ENCODE peak calls at places on chromosomes 7 and 10, in eight cellular contexts. One of them, this sample, is unnamed.

GRCh38 chr7:100705341-100705752 is 574 bp upstream of the POP7 start:
- DNase-seq in uterus: peak; percentile 78
- DNase-seq in HFFc6: peak; percentile 36
- DNase-seq in EL: peak; percentile 69
- DNase-seq in stimulated activated effector memory CD8-positive, alpha-beta T cell treated with anti-CD3 and anti-CD28 coated beads, Interleukin-12 subunit alpha, Interleukin-12 subunit beta, amount 100 ng/mL, for 72 hours: peak; percentile 95
- DNase-seq in NCI-H2171 treated with DMSO at 0.1 percent for 48 hours: peak; percentile 68
- DNase-seq in AG08395: peak; percentile 85
- DNase-seq in cardiac septum: peak; percentile 89
- DNase-seq in this sample: peak; percentile 54

GRCh38 chr10:822661-823367 is 108.7 kb downstream of the LARP4B start:
- DNase-seq in HFFc6: no peak
- DNase-seq in AG08395: no peak
- DNase-seq in stimulated activated effector memory CD8-positive, alpha-beta T cell treated with anti-CD3 and anti-CD28 coated beads, Interleukin-12 subunit alpha, Interleukin-12 subunit beta, amount 100 ng/mL, for 72 hours: no peak
- DNase-seq in uterus: no peak
- DNase-seq in cardiac septum: no peak
- DNase-seq in NCI-H2171 treated with DMSO at 0.1 percent for 48 hours: no peak
- DNase-seq in EL: no peak
- DNase-seq in this sample: no peak

GRCh38 chr10:7432884-7433726 is 22.3 kb upstream of the SFMBT2 start:
- DNase-seq in stimulated activated effector memory CD8-positive, alpha-beta T cell treated with anti-CD3 and anti-CD28 coated beads, Interleukin-12 subunit alpha, Interleukin-12 subunit beta, amount 100 ng/mL, for 72 hours: no peak
- DNase-seq in NCI-H2171 treated with DMSO at 0.1 percent for 48 hours: no peak
- DNase-seq in HFFc6: no peak
- DNase-seq in AG08395: no peak
- DNase-seq in uterus: no peak
- DNase-seq in EL: no peak
- DNase-seq in cardiac septum: no peak
- DNase-seq in this sample: no peak

GRCh38 chr7:128946936-128947830 is 9.5 kb downstream of the IRF5 start:
- DNase-seq in NCI-H2171 treated with DMSO at 0.1 percent for 48 hours: no peak
- DNase-seq in stimulated activated effector memory CD8-positive, alpha-beta T cell treated with anti-CD3 and anti-CD28 coated beads, Interleukin-12 subunit alpha, Interleukin-12 subunit beta, amount 100 ng/mL, for 72 hours: no peak
- DNase-seq in cardiac septum: no peak
- DNase-seq in HFFc6: no peak
- DNase-seq in AG08395: no peak
- DNase-seq in uterus: no peak
- DNase-seq in EL: no peak
- DNase-seq in this sample: no peak

GRCh38 chr10:100100651-100101525 is 19.2 kb upstream of the CPN1 start:
- DNase-seq in stimulated activated effector memory CD8-positive, alpha-beta T cell treated with anti-CD3 and anti-CD28 coated beads, Interleukin-12 subunit alpha, Interleukin-12 subunit beta, amount 100 ng/mL, for 72 hours: no peak
- DNase-seq in uterus: no peak
- DNase-seq in AG08395: peak; percentile 49
- DNase-seq in cardiac septum: no peak
- DNase-seq in HFFc6: peak; percentile 63
- DNase-seq in NCI-H2171 treated with DMSO at 0.1 percent for 48 hours: no peak
- DNase-seq in EL: peak; percentile 41
- DNase-seq in this sample: no peak

GRCh38 chr7:23396222-23396621 is 74.1 kb downstream of the IGF2BP3 start:
- DNase-seq in EL: peak; percentile 65
- DNase-seq in NCI-H2171 treated with DMSO at 0.1 percent for 48 hours: no peak
- DNase-seq in cardiac septum: no peak
- DNase-seq in uterus: no peak
- DNase-seq in stimulated activated effector memory CD8-positive, alpha-beta T cell treated with anti-CD3 and anti-CD28 coated beads, Interleukin-12 subunit alpha, Interleukin-12 subunit beta, amount 100 ng/mL, for 72 hours: no peak
- DNase-seq in AG08395: no peak
- DNase-seq in HFFc6: peak; percentile 77
- DNase-seq in this sample: no peak

GRCh38 chr7:55903985-55904759 is 16.9 kb downstream of the ZNF713 start:
- DNase-seq in stimulated activated effector memory CD8-positive, alpha-beta T cell treated with anti-CD3 and anti-CD28 coated beads, Interleukin-12 subunit alpha, Interleukin-12 subunit beta, amount 100 ng/mL, for 72 hours: no peak
- DNase-seq in cardiac septum: no peak
- DNase-seq in NCI-H2171 treated with DMSO at 0.1 percent for 48 hours: no peak
- DNase-seq in EL: no peak
- DNase-seq in uterus: no peak
- DNase-seq in AG08395: no peak
- DNase-seq in HFFc6: no peak
- DNase-seq in this sample: no peak

GRCh38 chr7:50529093-50529862 is 35.9 kb downstream of the DDC start:
- DNase-seq in AG08395: no peak
- DNase-seq in cardiac septum: no peak
- DNase-seq in EL: no peak
- DNase-seq in stimulated activated effector memory CD8-positive, alpha-beta T cell treated with anti-CD3 and anti-CD28 coated beads, Interleukin-12 subunit alpha, Interleukin-12 subunit beta, amount 100 ng/mL, for 72 hours: no peak
- DNase-seq in NCI-H2171 treated with DMSO at 0.1 percent for 48 hours: no peak
- DNase-seq in uterus: no peak
- DNase-seq in HFFc6: no peak
- DNase-seq in this sample: no peak

GRCh38 chr7:87463982-87464381 is 11.5 kb downstream of the ABCB4 start:
- DNase-seq in uterus: no peak
- DNase-seq in NCI-H2171 treated with DMSO at 0.1 percent for 48 hours: no peak
- DNase-seq in cardiac septum: no peak
- DNase-seq in AG08395: no peak
- DNase-seq in HFFc6: no peak
- DNase-seq in stimulated activated effector memory CD8-positive, alpha-beta T cell treated with anti-CD3 and anti-CD28 coated beads, Interleukin-12 subunit alpha, Interleukin-12 subunit beta, amount 100 ng/mL, for 72 hours: no peak
- DNase-seq in EL: no peak
- DNase-seq in this sample: no peak

GRCh38 chr10:120253131-120253530 is 203.9 kb upstream of the PLPP4 start:
- DNase-seq in NCI-H2171 treated with DMSO at 0.1 percent for 48 hours: no peak
- DNase-seq in AG08395: no peak
- DNase-seq in cardiac septum: no peak
- DNase-seq in EL: no peak
- DNase-seq in stimulated activated effector memory CD8-positive, alpha-beta T cell treated with anti-CD3 and anti-CD28 coated beads, Interleukin-12 subunit alpha, Interleukin-12 subunit beta, amount 100 ng/mL, for 72 hours: no peak
- DNase-seq in HFFc6: no peak
- DNase-seq in uterus: no peak
- DNase-seq in this sample: no peak

GRCh38 chr10:73886625-73887024 is 12.3 kb upstream of the CAMK2G start:
- DNase-seq in HFFc6: no peak
- DNase-seq in AG08395: no peak
- DNase-seq in NCI-H2171 treated with DMSO at 0.1 percent for 48 hours: no peak
- DNase-seq in cardiac septum: no peak
- DNase-seq in EL: no peak
- DNase-seq in stimulated activated effector memory CD8-positive, alpha-beta T cell treated with anti-CD3 and anti-CD28 coated beads, Interleukin-12 subunit alpha, Interleukin-12 subunit beta, amount 100 ng/mL, for 72 hours: no peak
- DNase-seq in uterus: no peak
- DNase-seq in this sample: no peak

GRCh38 chr7:104775581-104775980 is 238.4 kb upstream of the KMT2E start:
- DNase-seq in AG08395: no peak
- DNase-seq in uterus: no peak
- DNase-seq in cardiac septum: no peak
- DNase-seq in NCI-H2171 treated with DMSO at 0.1 percent for 48 hours: peak; percentile 58
- DNase-seq in stimulated activated effector memory CD8-positive, alpha-beta T cell treated with anti-CD3 and anti-CD28 coated beads, Interleukin-12 subunit alpha, Interleukin-12 subunit beta, amount 100 ng/mL, for 72 hours: no peak
- DNase-seq in EL: no peak
- DNase-seq in HFFc6: no peak
- DNase-seq in this sample: no peak

GRCh38 chr10:78953124-78954008 is 115.4 kb upstream of the ZMIZ1 start:
- DNase-seq in cardiac septum: no peak
- DNase-seq in NCI-H2171 treated with DMSO at 0.1 percent for 48 hours: no peak
- DNase-seq in EL: peak; percentile 84
- DNase-seq in HFFc6: peak; percentile 23
- DNase-seq in AG08395: peak; percentile 82
- DNase-seq in stimulated activated effector memory CD8-positive, alpha-beta T cell treated with anti-CD3 and anti-CD28 coated beads, Interleukin-12 subunit alpha, Interleukin-12 subunit beta, amount 100 ng/mL, for 72 hours: no peak
- DNase-seq in uterus: peak; percentile 67
- DNase-seq in this sample: no peak

GRCh38 chr7:88111136-88111748 is 108.6 kb downstream of the SRI start:
- DNase-seq in uterus: no peak
- DNase-seq in EL: peak; percentile 36
- DNase-seq in stimulated activated effector memory CD8-positive, alpha-beta T cell treated with anti-CD3 and anti-CD28 coated beads, Interleukin-12 subunit alpha, Interleukin-12 subunit beta, amount 100 ng/mL, for 72 hours: no peak
- DNase-seq in AG08395: peak; percentile 35
- DNase-seq in NCI-H2171 treated with DMSO at 0.1 percent for 48 hours: peak; percentile 78
- DNase-seq in HFFc6: peak; percentile 36
- DNase-seq in cardiac septum: no peak
- DNase-seq in this sample: no peak

GRCh38 chr7:155717010-155717744 is 72.7 kb downstream of the RBM33 start:
- DNase-seq in HFFc6: no peak
- DNase-seq in uterus: no peak
- DNase-seq in NCI-H2171 treated with DMSO at 0.1 percent for 48 hours: no peak
- DNase-seq in cardiac septum: no peak
- DNase-seq in stimulated activated effector memory CD8-positive, alpha-beta T cell treated with anti-CD3 and anti-CD28 coated beads, Interleukin-12 subunit alpha, Interleukin-12 subunit beta, amount 100 ng/mL, for 72 hours: no peak
- DNase-seq in AG08395: no peak
- DNase-seq in EL: no peak
- DNase-seq in this sample: no peak

GRCh38 chr10:111128331-111129167 is 51.7 kb downstream of the ADRA2A start:
- DNase-seq in cardiac septum: no peak
- DNase-seq in NCI-H2171 treated with DMSO at 0.1 percent for 48 hours: no peak
- DNase-seq in AG08395: peak; percentile 86
- DNase-seq in stimulated activated effector memory CD8-positive, alpha-beta T cell treated with anti-CD3 and anti-CD28 coated beads, Interleukin-12 subunit alpha, Interleukin-12 subunit beta, amount 100 ng/mL, for 72 hours: no peak
- DNase-seq in uterus: no peak
- DNase-seq in HFFc6: no peak
- DNase-seq in EL: peak; percentile 73
- DNase-seq in this sample: no peak

GRCh38 chr7:156527458-156527890 is 113.1 kb upstream of the RNF32 start:
- DNase-seq in HFFc6: no peak
- DNase-seq in AG08395: no peak
- DNase-seq in stimulated activated effector memory CD8-positive, alpha-beta T cell treated with anti-CD3 and anti-CD28 coated beads, Interleukin-12 subunit alpha, Interleukin-12 subunit beta, amount 100 ng/mL, for 72 hours: no peak
- DNase-seq in EL: no peak
- DNase-seq in cardiac septum: no peak
- DNase-seq in uterus: no peak
- DNase-seq in NCI-H2171 treated with DMSO at 0.1 percent for 48 hours: peak; percentile 45
- DNase-seq in this sample: no peak

GRCh38 chr7:7832518-7832917 is 114.1 kb upstream of the RPA3 start:
- DNase-seq in stimulated activated effector memory CD8-positive, alpha-beta T cell treated with anti-CD3 and anti-CD28 coated beads, Interleukin-12 subunit alpha, Interleukin-12 subunit beta, amount 100 ng/mL, for 72 hours: no peak
- DNase-seq in NCI-H2171 treated with DMSO at 0.1 percent for 48 hours: no peak
- DNase-seq in HFFc6: no peak
- DNase-seq in EL: no peak
- DNase-seq in uterus: no peak
- DNase-seq in AG08395: no peak
- DNase-seq in cardiac septum: no peak
- DNase-seq in this sample: no peak

GRCh38 chr10:89182894-89183293 is 24.2 kb downstream of the CH25H start:
- DNase-seq in HFFc6: no peak
- DNase-seq in stimulated activated effector memory CD8-positive, alpha-beta T cell treated with anti-CD3 and anti-CD28 coated beads, Interleukin-12 subunit alpha, Interleukin-12 subunit beta, amount 100 ng/mL, for 72 hours: no peak
- DNase-seq in NCI-H2171 treated with DMSO at 0.1 percent for 48 hours: no peak
- DNase-seq in uterus: no peak
- DNase-seq in EL: no peak
- DNase-seq in AG08395: no peak
- DNase-seq in cardiac septum: no peak
- DNase-seq in this sample: no peak

GRCh38 chr7:134434701-134435100 is 24.2 kb downstream of the AKR1B1 start:
- DNase-seq in stimulated activated effector memory CD8-positive, alpha-beta T cell treated with anti-CD3 and anti-CD28 coated beads, Interleukin-12 subunit alpha, Interleukin-12 subunit beta, amount 100 ng/mL, for 72 hours: no peak
- DNase-seq in EL: no peak
- DNase-seq in cardiac septum: no peak
- DNase-seq in uterus: no peak
- DNase-seq in NCI-H2171 treated with DMSO at 0.1 percent for 48 hours: peak; percentile 45
- DNase-seq in HFFc6: no peak
- DNase-seq in AG08395: no peak
- DNase-seq in this sample: no peak

GRCh38 chr10:31204090-31204489 is 114.9 kb upstream of the ZEB1 start:
- DNase-seq in uterus: no peak
- DNase-seq in AG08395: no peak
- DNase-seq in NCI-H2171 treated with DMSO at 0.1 percent for 48 hours: no peak
- DNase-seq in stimulated activated effector memory CD8-positive, alpha-beta T cell treated with anti-CD3 and anti-CD28 coated beads, Interleukin-12 subunit alpha, Interleukin-12 subunit beta, amount 100 ng/mL, for 72 hours: no peak
- DNase-seq in cardiac septum: no peak
- DNase-seq in HFFc6: no peak
- DNase-seq in EL: peak; percentile 8
- DNase-seq in this sample: no peak

GRCh38 chr7:26653430-26653911 is 210.9 kb downstream of the SKAP2 start:
- DNase-seq in EL: no peak
- DNase-seq in HFFc6: no peak
- DNase-seq in stimulated activated effector memory CD8-positive, alpha-beta T cell treated with anti-CD3 and anti-CD28 coated beads, Interleukin-12 subunit alpha, Interleukin-12 subunit beta, amount 100 ng/mL, for 72 hours: no peak
- DNase-seq in NCI-H2171 treated with DMSO at 0.1 percent for 48 hours: peak; percentile 45
- DNase-seq in uterus: no peak
- DNase-seq in AG08395: no peak
- DNase-seq in cardiac septum: no peak
- DNase-seq in this sample: no peak

GRCh38 chr10:49187950-49188761 is at the start of gene TMEM273:
- DNase-seq in uterus: peak; percentile 64
- DNase-seq in EL: no peak
- DNase-seq in HFFc6: no peak
- DNase-seq in AG08395: no peak
- DNase-seq in stimulated activated effector memory CD8-positive, alpha-beta T cell treated with anti-CD3 and anti-CD28 coated beads, Interleukin-12 subunit alpha, Interleukin-12 subunit beta, amount 100 ng/mL, for 72 hours: peak; percentile 77
- DNase-seq in cardiac septum: peak; percentile 95
- DNase-seq in NCI-H2171 treated with DMSO at 0.1 percent for 48 hours: no peak
- DNase-seq in this sample: peak; percentile 86

GRCh38 chr7:10100572-10100971 is 873.1 kb upstream of the PHF14 start:
- DNase-seq in stimulated activated effector memory CD8-positive, alpha-beta T cell treated with anti-CD3 and anti-CD28 coated beads, Interleukin-12 subunit alpha, Interleukin-12 subunit beta, amount 100 ng/mL, for 72 hours: no peak
- DNase-seq in AG08395: no peak
- DNase-seq in uterus: no peak
- DNase-seq in NCI-H2171 treated with DMSO at 0.1 percent for 48 hours: no peak
- DNase-seq in HFFc6: no peak
- DNase-seq in cardiac septum: no peak
- DNase-seq in EL: no peak
- DNase-seq in this sample: no peak

GRCh38 chr10:115059301-115059898 is 33.8 kb upstream of the ATRNL1 start:
- DNase-seq in AG08395: no peak
- DNase-seq in stimulated activated effector memory CD8-positive, alpha-beta T cell treated with anti-CD3 and anti-CD28 coated beads, Interleukin-12 subunit alpha, Interleukin-12 subunit beta, amount 100 ng/mL, for 72 hours: no peak
- DNase-seq in uterus: no peak
- DNase-seq in EL: no peak
- DNase-seq in cardiac septum: no peak
- DNase-seq in HFFc6: no peak
- DNase-seq in NCI-H2171 treated with DMSO at 0.1 percent for 48 hours: no peak
- DNase-seq in this sample: no peak

GRCh38 chr7:44964384-44964830 is 14.4 kb downstream of the MYO1G start:
- DNase-seq in uterus: no peak
- DNase-seq in EL: no peak
- DNase-seq in stimulated activated effector memory CD8-positive, alpha-beta T cell treated with anti-CD3 and anti-CD28 coated beads, Interleukin-12 subunit alpha, Interleukin-12 subunit beta, amount 100 ng/mL, for 72 hours: no peak
- DNase-seq in HFFc6: no peak
- DNase-seq in NCI-H2171 treated with DMSO at 0.1 percent for 48 hours: no peak
- DNase-seq in cardiac septum: no peak
- DNase-seq in AG08395: no peak
- DNase-seq in this sample: no peak

GRCh38 chr7:31408120-31408729 is 67.7 kb upstream of the NEUROD6 start:
- DNase-seq in stimulated activated effector memory CD8-positive, alpha-beta T cell treated with anti-CD3 and anti-CD28 coated beads, Interleukin-12 subunit alpha, Interleukin-12 subunit beta, amount 100 ng/mL, for 72 hours: no peak
- DNase-seq in HFFc6: no peak
- DNase-seq in cardiac septum: no peak
- DNase-seq in EL: peak; percentile 16
- DNase-seq in uterus: no peak
- DNase-seq in AG08395: peak; percentile 27
- DNase-seq in NCI-H2171 treated with DMSO at 0.1 percent for 48 hours: no peak
- DNase-seq in this sample: no peak

GRCh38 chr7:142835487-142835886 is 19.4 kb upstream of the EPHB6 start:
- DNase-seq in NCI-H2171 treated with DMSO at 0.1 percent for 48 hours: no peak
- DNase-seq in stimulated activated effector memory CD8-positive, alpha-beta T cell treated with anti-CD3 and anti-CD28 coated beads, Interleukin-12 subunit alpha, Interleukin-12 subunit beta, amount 100 ng/mL, for 72 hours: no peak
- DNase-seq in uterus: no peak
- DNase-seq in EL: no peak
- DNase-seq in AG08395: no peak
- DNase-seq in cardiac septum: no peak
- DNase-seq in HFFc6: no peak
- DNase-seq in this sample: no peak

GRCh38 chr10:100014129-100014762 is 4.5 kb upstream of the DNMBP start:
- DNase-seq in AG08395: no peak
- DNase-seq in HFFc6: no peak
- DNase-seq in uterus: no peak
- DNase-seq in NCI-H2171 treated with DMSO at 0.1 percent for 48 hours: no peak
- DNase-seq in stimulated activated effector memory CD8-positive, alpha-beta T cell treated with anti-CD3 and anti-CD28 coated beads, Interleukin-12 subunit alpha, Interleukin-12 subunit beta, amount 100 ng/mL, for 72 hours: no peak
- DNase-seq in cardiac septum: no peak
- DNase-seq in EL: no peak
- DNase-seq in this sample: no peak

GRCh38 chr7:52639981-52640380 is 395.5 kb upstream of the POM121L12 start:
- DNase-seq in AG08395: no peak
- DNase-seq in uterus: no peak
- DNase-seq in HFFc6: no peak
- DNase-seq in cardiac septum: no peak
- DNase-seq in stimulated activated effector memory CD8-positive, alpha-beta T cell treated with anti-CD3 and anti-CD28 coated beads, Interleukin-12 subunit alpha, Interleukin-12 subunit beta, amount 100 ng/mL, for 72 hours: no peak
- DNase-seq in EL: no peak
- DNase-seq in NCI-H2171 treated with DMSO at 0.1 percent for 48 hours: no peak
- DNase-seq in this sample: no peak

GRCh38 chr7:73774923-73775322 is 4.9 kb upstream of the CLDN3 start:
- DNase-seq in cardiac septum: no peak
- DNase-seq in AG08395: no peak
- DNase-seq in NCI-H2171 treated with DMSO at 0.1 percent for 48 hours: peak; percentile 91
- DNase-seq in stimulated activated effector memory CD8-positive, alpha-beta T cell treated with anti-CD3 and anti-CD28 coated beads, Interleukin-12 subunit alpha, Interleukin-12 subunit beta, amount 100 ng/mL, for 72 hours: no peak
- DNase-seq in HFFc6: peak; percentile 1
- DNase-seq in EL: peak; percentile 29
- DNase-seq in uterus: no peak
- DNase-seq in this sample: no peak

GRCh38 chr7:28953628-28954027 is 4.5 kb downstream of the TRIL start:
- DNase-seq in EL: peak; percentile 37
- DNase-seq in stimulated activated effector memory CD8-positive, alpha-beta T cell treated with anti-CD3 and anti-CD28 coated beads, Interleukin-12 subunit alpha, Interleukin-12 subunit beta, amount 100 ng/mL, for 72 hours: no peak
- DNase-seq in NCI-H2171 treated with DMSO at 0.1 percent for 48 hours: no peak
- DNase-seq in uterus: no peak
- DNase-seq in cardiac septum: no peak
- DNase-seq in AG08395: no peak
- DNase-seq in HFFc6: no peak
- DNase-seq in this sample: no peak

GRCh38 chr7:104552102-104552501 is 223.7 kb downstream of the LHFPL3 start:
- DNase-seq in EL: peak; percentile 39
- DNase-seq in cardiac septum: no peak
- DNase-seq in AG08395: no peak
- DNase-seq in NCI-H2171 treated with DMSO at 0.1 percent for 48 hours: no peak
- DNase-seq in stimulated activated effector memory CD8-positive, alpha-beta T cell treated with anti-CD3 and anti-CD28 coated beads, Interleukin-12 subunit alpha, Interleukin-12 subunit beta, amount 100 ng/mL, for 72 hours: no peak
- DNase-seq in HFFc6: no peak
- DNase-seq in uterus: peak; percentile 27
- DNase-seq in this sample: no peak

GRCh38 chr7:26348987-26349809 is 57.5 kb downstream of the SNX10 start:
- DNase-seq in stimulated activated effector memory CD8-positive, alpha-beta T cell treated with anti-CD3 and anti-CD28 coated beads, Interleukin-12 subunit alpha, Interleukin-12 subunit beta, amount 100 ng/mL, for 72 hours: no peak
- DNase-seq in cardiac septum: no peak
- DNase-seq in uterus: no peak
- DNase-seq in EL: peak; percentile 5
- DNase-seq in AG08395: no peak
- DNase-seq in HFFc6: no peak
- DNase-seq in NCI-H2171 treated with DMSO at 0.1 percent for 48 hours: peak; percentile 51
- DNase-seq in this sample: no peak

This sample was measured in anterior cingulate cortex.